ENCODE peak calls at places on chromosome 9, in ten cellular contexts. One of them, this sample, is unnamed.

GRCh38 chr9:127074561-127075548 is 47.6 kb downstream of the ANGPTL2 start:
- DNase-seq in GM20000: no peak
- DNase-seq in OCI-LY7: peak
- DNase-seq in spleen: no peak
- DNase-seq in hepatocyte: no peak
- DNase-seq in mesothelial cell of epicardium: no peak
- DNase-seq in GM13977: no peak
- DNase-seq in BJ: no peak
- DNase-seq in HFFc6: no peak
- DNase-seq in uterus: no peak
- DNase-seq in this sample: no peak

GRCh38 chr9:89732295-89732951 is 127.6 kb downstream of the GADD45G start:
- DNase-seq in GM13977: no peak
- DNase-seq in GM20000: no peak
- DNase-seq in mesothelial cell of epicardium: no peak
- DNase-seq in hepatocyte: peak
- DNase-seq in HFFc6: no peak
- DNase-seq in OCI-LY7: no peak
- DNase-seq in spleen: no peak
- DNase-seq in BJ: no peak
- DNase-seq in uterus: no peak
- DNase-seq in this sample: peak

GRCh38 chr9:113042884-113043657 is 13.5 kb downstream of the ZFP37 start:
- DNase-seq in BJ: no peak
- DNase-seq in uterus: no peak
- DNase-seq in GM20000: no peak
- DNase-seq in mesothelial cell of epicardium: no peak
- DNase-seq in HFFc6: no peak
- DNase-seq in spleen: no peak
- DNase-seq in hepatocyte: no peak
- DNase-seq in GM13977: no peak
- DNase-seq in OCI-LY7: no peak
- DNase-seq in this sample: no peak

GRCh38 chr9:96344458-96345180 is 38.9 kb downstream of the SLC35D2 start:
- DNase-seq in uterus: peak
- DNase-seq in BJ: peak
- DNase-seq in GM20000: no peak
- DNase-seq in GM13977: no peak
- DNase-seq in OCI-LY7: peak
- DNase-seq in HFFc6: peak
- DNase-seq in spleen: no peak
- DNase-seq in mesothelial cell of epicardium: no peak
- DNase-seq in hepatocyte: peak
- DNase-seq in this sample: no peak

GRCh38 chr9:124676159-124676551 is 95.0 kb downstream of the NR6A1 start:
- DNase-seq in hepatocyte: no peak
- DNase-seq in OCI-LY7: no peak
- DNase-seq in mesothelial cell of epicardium: no peak
- DNase-seq in uterus: no peak
- DNase-seq in GM20000: no peak
- DNase-seq in HFFc6: no peak
- DNase-seq in spleen: no peak
- DNase-seq in BJ: no peak
- DNase-seq in GM13977: no peak
- DNase-seq in this sample: no peak

GRCh38 chr9:92496401-92496800 is 14.1 kb upstream of the ASPN start:
- DNase-seq in uterus: no peak
- DNase-seq in GM13977: no peak
- DNase-seq in OCI-LY7: no peak
- DNase-seq in mesothelial cell of epicardium: no peak
- DNase-seq in hepatocyte: no peak
- DNase-seq in HFFc6: no peak
- DNase-seq in GM20000: no peak
- DNase-seq in spleen: no peak
- DNase-seq in BJ: no peak
- DNase-seq in this sample: no peak

GRCh38 chr9:124180557-124180956 is 77.2 kb upstream of the NEK6 start:
- DNase-seq in GM20000: no peak
- DNase-seq in uterus: no peak
- DNase-seq in spleen: no peak
- DNase-seq in HFFc6: peak
- DNase-seq in GM13977: no peak
- DNase-seq in mesothelial cell of epicardium: no peak
- DNase-seq in OCI-LY7: no peak
- DNase-seq in hepatocyte: peak
- DNase-seq in BJ: no peak
- DNase-seq in this sample: no peak

GRCh38 chr9:124010665-124011321 is 775 bp upstream of the LHX2 start:
- DNase-seq in hepatocyte: no peak
- DNase-seq in OCI-LY7: no peak
- DNase-seq in uterus: no peak
- DNase-seq in mesothelial cell of epicardium: no peak
- DNase-seq in GM20000: no peak
- DNase-seq in GM13977: peak
- DNase-seq in HFFc6: no peak
- DNase-seq in spleen: peak
- DNase-seq in BJ: no peak
- DNase-seq in this sample: no peak

GRCh38 chr9:84953797-84954695 is 284.5 kb downstream of the NTRK2 start:
- DNase-seq in GM13977: peak
- DNase-seq in GM20000: peak
- DNase-seq in uterus: peak
- DNase-seq in spleen: peak
- DNase-seq in hepatocyte: peak
- DNase-seq in BJ: no peak
- DNase-seq in OCI-LY7: peak
- DNase-seq in mesothelial cell of epicardium: peak
- DNase-seq in HFFc6: no peak
- DNase-seq in this sample: no peak

GRCh38 chr9:97855486-97855875 is 2.5 kb downstream of the FOXE1 start:
- DNase-seq in OCI-LY7: no peak
- DNase-seq in GM20000: no peak
- DNase-seq in GM13977: no peak
- DNase-seq in spleen: no peak
- DNase-seq in hepatocyte: no peak
- DNase-seq in HFFc6: no peak
- DNase-seq in BJ: no peak
- DNase-seq in uterus: no peak
- DNase-seq in mesothelial cell of epicardium: no peak
- DNase-seq in this sample: no peak

GRCh38 chr9:15622596-15622995 is 69.8 kb downstream of the CCDC171 start:
- DNase-seq in HFFc6: peak
- DNase-seq in spleen: no peak
- DNase-seq in GM20000: no peak
- DNase-seq in hepatocyte: no peak
- DNase-seq in GM13977: no peak
- DNase-seq in mesothelial cell of epicardium: no peak
- DNase-seq in OCI-LY7: peak
- DNase-seq in BJ: no peak
- DNase-seq in uterus: no peak
- DNase-seq in this sample: no peak
- TF ChIP-seq CTCF in HFFc6: peak
- TF ChIP-seq CTCF in spleen: no peak
- TF ChIP-seq CTCF in GM20000: peak
- TF ChIP-seq CTCF in hepatocyte: peak
- TF ChIP-seq CTCF in GM13977: peak
- TF ChIP-seq CTCF in mesothelial cell of epicardium: no peak
- TF ChIP-seq CTCF in OCI-LY7: peak
- TF ChIP-seq CTCF in BJ: peak
- TF ChIP-seq CTCF in uterus: no peak
- TF ChIP-seq CTCF in this sample: no peak

DNA sequence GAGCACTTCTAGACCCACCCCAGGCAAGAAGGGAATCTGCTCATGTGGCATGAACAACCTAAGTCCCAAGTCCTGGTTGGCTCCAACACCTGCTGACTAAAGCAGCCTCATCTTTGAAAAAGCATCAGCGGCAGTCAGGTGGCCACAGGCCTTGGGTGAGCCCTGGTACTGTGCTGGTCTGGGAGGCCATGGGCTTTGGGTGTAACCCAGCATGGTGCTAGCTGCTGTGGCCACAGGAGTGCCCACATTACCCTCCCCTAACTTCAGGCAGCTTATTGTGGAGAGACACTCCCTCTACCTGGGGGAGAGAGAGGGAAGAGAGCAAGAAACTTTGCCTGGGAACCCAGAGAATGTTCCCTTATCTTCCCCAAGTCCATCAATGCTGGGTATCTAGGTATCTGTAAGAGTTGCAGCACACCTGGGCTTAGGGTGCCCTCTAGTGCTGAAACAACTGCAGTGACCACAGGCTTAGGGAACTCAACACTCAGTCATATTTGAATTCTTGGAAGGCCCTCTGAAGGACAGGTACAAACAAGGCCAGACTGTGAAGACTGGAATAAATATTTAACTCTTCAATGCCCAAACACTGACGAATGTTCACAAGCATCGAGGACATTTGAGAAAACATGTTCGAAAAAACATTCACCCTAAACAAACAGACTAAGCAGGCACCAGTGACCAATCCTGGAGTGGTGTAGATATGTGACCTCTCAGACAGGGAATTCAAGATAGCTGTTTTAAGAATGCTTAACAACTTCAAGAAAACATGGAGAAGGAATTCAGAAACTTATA is 69.9 kb upstream of the OR2K2 start:
- DNase-seq in HFFc6: no peak
- DNase-seq in GM13977: peak
- DNase-seq in hepatocyte: peak
- DNase-seq in spleen: no peak
- DNase-seq in mesothelial cell of epicardium: no peak
- DNase-seq in OCI-LY7: peak
- DNase-seq in GM20000: no peak
- DNase-seq in uterus: no peak
- DNase-seq in BJ: no peak
- DNase-seq in this sample: no peak
- TF ChIP-seq CTCF in HFFc6: peak
- TF ChIP-seq CTCF in GM13977: peak
- TF ChIP-seq CTCF in hepatocyte: peak
- TF ChIP-seq CTCF in spleen: no peak
- TF ChIP-seq CTCF in mesothelial cell of epicardium: no peak
- TF ChIP-seq CTCF in OCI-LY7: peak
- TF ChIP-seq CTCF in GM20000: peak
- TF ChIP-seq CTCF in uterus: no peak
- TF ChIP-seq CTCF in BJ: peak
- TF ChIP-seq CTCF in this sample: peak

GRCh38 chr9:117459941-117460340 is 45.1 kb upstream of the ASTN2 start:
- DNase-seq in GM13977: no peak
- DNase-seq in mesothelial cell of epicardium: no peak
- DNase-seq in HFFc6: no peak
- DNase-seq in GM20000: no peak
- DNase-seq in OCI-LY7: no peak
- DNase-seq in uterus: no peak
- DNase-seq in BJ: no peak
- DNase-seq in spleen: no peak
- DNase-seq in hepatocyte: no peak
- DNase-seq in this sample: no peak

GRCh38 chr9:117458066-117458465 is 43.2 kb upstream of the ASTN2 start:
- DNase-seq in mesothelial cell of epicardium: no peak
- DNase-seq in GM13977: no peak
- DNase-seq in BJ: no peak
- DNase-seq in OCI-LY7: no peak
- DNase-seq in spleen: no peak
- DNase-seq in uterus: no peak
- DNase-seq in HFFc6: no peak
- DNase-seq in hepatocyte: no peak
- DNase-seq in GM20000: no peak
- DNase-seq in this sample: no peak

GRCh38 chr9:117460743-117461142 is 45.9 kb upstream of the ASTN2 start:
- DNase-seq in spleen: no peak
- DNase-seq in BJ: no peak
- DNase-seq in OCI-LY7: no peak
- DNase-seq in GM20000: no peak
- DNase-seq in uterus: no peak
- DNase-seq in hepatocyte: no peak
- DNase-seq in HFFc6: no peak
- DNase-seq in GM13977: no peak
- DNase-seq in mesothelial cell of epicardium: no peak
- DNase-seq in this sample: no peak

GRCh38 chr9:117462926-117463325 is 48.1 kb upstream of the ASTN2 start:
- DNase-seq in spleen: no peak
- DNase-seq in uterus: no peak
- DNase-seq in HFFc6: no peak
- DNase-seq in GM20000: no peak
- DNase-seq in OCI-LY7: no peak
- DNase-seq in hepatocyte: no peak
- DNase-seq in GM13977: no peak
- DNase-seq in BJ: no peak
- DNase-seq in mesothelial cell of epicardium: no peak
- DNase-seq in this sample: no peak

DNA sequence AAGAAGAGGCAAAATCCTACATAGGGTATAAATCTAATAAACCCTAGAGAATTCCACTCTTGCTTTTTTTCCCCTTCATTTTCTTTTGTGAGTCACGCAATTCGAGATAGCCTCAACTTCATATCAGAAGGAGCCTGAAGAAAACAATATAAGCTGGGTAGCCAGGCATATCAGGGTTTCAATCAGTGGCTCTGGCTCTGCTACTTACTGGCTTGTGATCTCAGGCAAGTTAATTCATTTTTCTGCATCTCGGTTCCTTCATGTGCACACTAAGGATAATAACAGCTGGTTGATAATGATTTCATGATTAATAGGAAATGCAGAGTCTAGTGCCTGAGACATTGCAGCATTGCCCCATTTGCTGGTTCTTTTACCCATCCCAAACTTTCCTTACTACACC is 46.5 kb upstream of the ASTN2 start:
- DNase-seq in OCI-LY7: no peak
- DNase-seq in GM13977: no peak
- DNase-seq in spleen: no peak
- DNase-seq in GM20000: no peak
- DNase-seq in BJ: no peak
- DNase-seq in HFFc6: no peak
- DNase-seq in mesothelial cell of epicardium: no peak
- DNase-seq in uterus: no peak
- DNase-seq in hepatocyte: no peak
- DNase-seq in this sample: no peak
- TF ChIP-seq CTCF in OCI-LY7: no peak
- TF ChIP-seq CTCF in GM13977: no peak
- TF ChIP-seq CTCF in spleen: no peak
- TF ChIP-seq CTCF in GM20000: no peak
- TF ChIP-seq CTCF in BJ: no peak
- TF ChIP-seq CTCF in HFFc6: no peak
- TF ChIP-seq CTCF in mesothelial cell of epicardium: no peak
- TF ChIP-seq CTCF in uterus: no peak
- TF ChIP-seq CTCF in hepatocyte: no peak
- TF ChIP-seq CTCF in this sample: no peak

GRCh38 chr9:129908846-129909245 is 73.6 kb downstream of the USP20 start:
- DNase-seq in uterus: no peak
- DNase-seq in HFFc6: no peak
- DNase-seq in OCI-LY7: no peak
- DNase-seq in hepatocyte: no peak
- DNase-seq in BJ: no peak
- DNase-seq in GM20000: no peak
- DNase-seq in spleen: no peak
- DNase-seq in mesothelial cell of epicardium: no peak
- DNase-seq in GM13977: no peak
- DNase-seq in this sample: no peak
- TF ChIP-seq CTCF in uterus: no peak
- TF ChIP-seq CTCF in HFFc6: no peak
- TF ChIP-seq CTCF in OCI-LY7: no peak
- TF ChIP-seq CTCF in hepatocyte: no peak
- TF ChIP-seq CTCF in BJ: no peak
- TF ChIP-seq CTCF in GM20000: no peak
- TF ChIP-seq CTCF in spleen: no peak
- TF ChIP-seq CTCF in mesothelial cell of epicardium: no peak
- TF ChIP-seq CTCF in GM13977: no peak
- TF ChIP-seq CTCF in this sample: no peak

This sample was measured in CD14-positive monocyte.